ENCODE peak calls at places on chromosomes 5 and 9, in six cellular contexts. E, X, I, W, G and M are unnamed samples. For H3K4me1 and H3K36me3, the result is how much of the 10 kb centered on the place peaks cover.

GRCh38 chr9:97598461-97599288 is 34.5 kb downstream of the TSTD2 start:
- DNase-seq in E (peak), X (peak), I (peak), W (peak), G (peak), M (peak)

GRCh38 chr9:137705443-137705863 is 86.6 kb downstream of the EHMT1 start:
- DNase-seq in E (peak), X (no peak), I (no peak), W (no peak), G (no peak), M (no peak)

GRCh38 chr5:155729684-155730059 is 597.3 kb upstream of the SGCD start:
- DNase-seq in E (no peak), X (no peak), I (peak), W (peak), G (peak), M (peak)

GRCh38 chr9:90441814-90442213 is 200.8 kb downstream of the DIRAS2 start:
- DNase-seq in E (no peak), X (no peak), I (no peak), W (no peak), G (no peak), M (no peak)

GRCh38 chr9:127451681-127452480 is 571 bp downstream of the LRSAM1 start:
- DNase-seq in E (peak), X (peak), I (peak), W (peak), G (peak), M (peak)

GRCh38 chr5:124289641-124290201 is 456.7 kb downstream of the ZNF608 start:
- DNase-seq in E (no peak), X (no peak), I (peak), W (peak), G (no peak), M (no peak)

GRCh38 chr5:94389515-94389899 is 228.9 kb downstream of the KIAA0825 start:
- DNase-seq in E (no peak), X (no peak), I (no peak), W (no peak), G (no peak), M (no peak)

GRCh38 chr5:160444407-160444806 is 22.8 kb downstream of the PTTG1 start:
- DNase-seq in E (no peak), X (no peak), I (no peak), W (no peak), G (no peak), M (no peak)

GRCh38 chr9:91954841-91955471 is 4.9 kb upstream of the ROR2 start:
- DNase-seq in E (no peak), X (peak), I (peak), W (peak), G (no peak), M (no peak)

GRCh38 chr5:115625579-115626443 is at the start of gene TMED7:
- DNase-seq in E (peak), X (peak), I (peak), W (peak), G (peak), M (peak)

GRCh38 chr5:52727568-52727967 is 60.1 kb upstream of the ITGA1 start:
- DNase-seq in E (no peak), X (peak), I (peak), W (no peak), G (no peak), M (peak)

GRCh38 chr5:141272906-141273305 is 27.7 kb downstream of the PCDHB15 start:
- DNase-seq in E (no peak), X (no peak), I (peak), W (no peak), G (no peak), M (no peak)

GRCh38 chr5:4453650-4454049 is 686.5 kb upstream of the ADAMTS16 start:
- DNase-seq in E (no peak), X (no peak), I (no peak), W (no peak), G (no peak), M (no peak)

GRCh38 chr5:31717586-31717985 is 78.7 kb downstream of the PDZD2 start:
- DNase-seq in E (no peak), X (no peak), I (no peak), W (no peak), G (no peak), M (no peak)

GRCh38 chr9:78676623-78677022 is 379.7 kb downstream of the PSAT1 start:
- DNase-seq in E (no peak), X (no peak), I (no peak), W (no peak), G (no peak), M (no peak)

GRCh38 chr5:34452170-34452828 is 203.8 kb upstream of the RAI14 start:
- DNase-seq in E (no peak), X (peak), I (peak), W (peak), G (no peak), M (no peak)

GRCh38 chr5:158116965-158117364 is 258.0 kb upstream of the CLINT1 start:
- DNase-seq in E (no peak), X (no peak), I (no peak), W (no peak), G (no peak), M (no peak)

GRCh38 chr9:21761309-21761901 is 41.0 kb upstream of the MTAP start:
- DNase-seq in E (no peak), X (no peak), I (no peak), W (no peak), G (no peak), M (no peak)

GRCh38 chr5:1666812-1667588 is 132.6 kb downstream of the MRPL36 start:
- DNase-seq in E (peak), X (no peak), I (peak), W (peak), G (peak), M (peak)

GRCh38 chr5:6849569-6849968 is 136.3 kb downstream of the TENT4A start:
- DNase-seq in E (no peak), X (no peak), I (no peak), W (no peak), G (no peak), M (no peak)

GRCh38 chr9:87567047-87567446 is 69.4 kb downstream of the DAPK1 start:
- DNase-seq in E (no peak), X (no peak), I (peak), W (no peak), G (no peak), M (no peak)
- H3K4me1 ChIP-seq in E (under half), X (under half), I (under half), W (under half), G (under half), M (under half)

DNA sequence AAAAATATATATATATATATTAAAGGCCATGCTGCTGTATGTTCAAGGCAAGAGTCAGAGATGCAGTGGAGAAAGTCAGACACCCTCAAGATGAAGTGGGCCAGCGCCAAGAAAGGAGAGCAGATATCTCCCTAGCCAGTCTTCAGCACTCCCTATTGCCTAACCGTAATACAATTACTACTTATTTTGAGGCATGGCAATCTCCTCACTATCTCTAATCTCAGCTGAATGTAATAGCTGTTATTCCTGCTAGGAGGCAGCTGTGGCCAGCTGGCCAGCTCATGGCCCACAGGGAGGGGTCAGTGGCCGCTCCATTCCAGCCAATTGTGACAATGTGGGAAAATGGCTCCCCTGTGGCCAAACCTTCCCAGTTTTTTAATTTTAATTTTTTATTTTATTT is 87.5 kb upstream of the FBXW11 start:
- DNase-seq in E (no peak), X (peak), I (no peak), W (no peak), G (peak), M (no peak)
- H3K36me3 ChIP-seq in E (half or more), X (under half), I (under half), W (under half), G (under half), M (under half)

GRCh38 chr9:131623655-131624330 is 78.5 kb downstream of the PRRT1B start:
- DNase-seq in E (no peak), X (no peak), I (no peak), W (no peak), G (no peak), M (no peak)

GRCh38 chr9:131622536-131622935 is 77.2 kb downstream of the PRRT1B start:
- DNase-seq in E (no peak), X (no peak), I (no peak), W (no peak), G (no peak), M (no peak)

GRCh38 chr9:131625388-131625787 is 80.1 kb downstream of the PRRT1B start:
- DNase-seq in E (no peak), X (no peak), I (no peak), W (no peak), G (no peak), M (no peak)

GRCh38 chr9:131625848-131626670 is 80.7 kb downstream of the PRRT1B start:
- DNase-seq in E (no peak), X (no peak), I (no peak), W (no peak), G (no peak), M (no peak)

GRCh38 chr9:131624636-131625241 is 79.4 kb downstream of the PRRT1B start:
- DNase-seq in E (no peak), X (peak), I (no peak), W (no peak), G (peak), M (no peak)
- H3K27ac ChIP-seq in E (peak), X (no peak), I (no peak), W (no peak), G (peak), M (no peak)

DNA sequence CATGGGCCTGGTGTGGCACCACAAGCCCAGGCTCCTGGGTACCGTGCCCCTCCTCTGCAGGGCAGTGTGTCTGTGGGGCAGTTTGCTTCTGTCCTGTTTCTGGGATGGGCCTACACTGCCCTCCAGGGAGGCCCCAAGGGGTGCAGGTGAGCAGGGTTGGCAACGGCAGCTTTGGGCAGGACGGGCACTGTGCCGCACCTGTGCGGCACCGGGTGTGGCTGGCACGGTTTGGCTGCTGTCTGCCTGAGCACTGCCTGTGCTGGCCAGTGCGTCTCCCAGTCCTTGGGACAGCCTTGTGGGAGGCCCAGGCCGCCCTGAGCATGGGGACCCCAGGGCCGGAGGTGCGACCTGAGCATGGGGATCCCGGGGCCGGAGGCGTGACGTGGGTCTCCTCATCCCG is 37.2 kb downstream of the RXRA start:
- DNase-seq in E (no peak), X (no peak), I (no peak), W (no peak), G (no peak), M (no peak)
- H3K4me1 ChIP-seq in E (under half), X (under half), I (under half), W (under half), G (half or more), M (under half)

GRCh38 chr5:43300112-43300511 is 13.1 kb downstream of the HMGCS1 start:
- DNase-seq in E (no peak), X (no peak), I (no peak), W (no peak), G (no peak), M (no peak)
- H3K36me3 ChIP-seq in E (under half), X (under half), I (under half), W (under half), G (under half), M (under half)

GRCh38 chr5:42811591-42812392 is at the start of gene SELENOP:
- DNase-seq in E (no peak), X (peak), I (peak), W (peak), G (no peak), M (peak)
- H3K27ac ChIP-seq in E (peak), X (peak), I (peak), W (no peak), G (peak), M (no peak)